ENCODE peak calls at places on chromosomes 3 and 15, in six cellular contexts. Z is HepG2, A is MCF 10A, J is H9, K is WTC11, W is fibroblast of the aortic adventitia. N is an unnamed sample.

GRCh38 chr3:31908391-31909097 is 72.5 kb downstream of the OSBPL10 start:
- DNase-seq in W (no peak), A (peak), K (no peak), J (no peak), Z (peak), N (no peak)

GRCh38 chr15:64574220-64574994 is 114.0 kb downstream of the ZNF609 start:
- DNase-seq in K (no peak), W (peak), A (peak), Z (no peak), J (no peak), N (no peak)

GRCh38 chr3:17014286-17014685 is 129.5 kb downstream of the PLCL2 start:
- DNase-seq in Z (peak), K (no peak), J (no peak), A (no peak), W (no peak), N (no peak)

GRCh38 chr3:145865329-145865904 is 295.6 kb downstream of the PLOD2 start:
- DNase-seq in K (no peak), W (peak), Z (no peak), A (no peak), J (no peak), N (no peak)

GRCh38 chr3:108985844-108986243 is 32.2 kb upstream of the GUCA1C start:
- DNase-seq in J (no peak), Z (no peak), W (no peak), A (peak), K (no peak), N (no peak)

GRCh38 chr3:47794585-47794984 is 8.4 kb upstream of the DHX30 start:
- DNase-seq in K (no peak), J (no peak), W (no peak), Z (peak), A (no peak), N (no peak)

GRCh38 chr3:191051037-191051436 is 148.0 kb upstream of the OSTN start:
- DNase-seq in A (peak), J (no peak), K (no peak), Z (peak), W (peak), N (no peak)

GRCh38 chr3:76063019-76063418 is 277.7 kb upstream of the ZNF717 start:
- DNase-seq in A (peak), Z (no peak), W (peak), K (no peak), J (no peak), N (no peak)

GRCh38 chr3:43013743-43014155 is 34.6 kb downstream of the GASK1A start:
- DNase-seq in J (no peak), Z (no peak), A (no peak), K (no peak), W (no peak), N (no peak)

GRCh38 chr15:76642671-76643070 is 262.5 kb downstream of the SCAPER start:
- DNase-seq in Z (no peak), J (no peak), W (peak), K (no peak), A (no peak), N (no peak)

GRCh38 chr3:128153156-128154011 is at the start of gene EEFSEC:
- DNase-seq in A (peak), K (peak), J (peak), W (peak), Z (peak), N (peak)

GRCh38 chr3:10378742-10379141 is 57.8 kb upstream of the SEC13 start:
- DNase-seq in A (no peak), W (no peak), K (no peak), Z (no peak), J (no peak), N (no peak)

GRCh38 chr3:56775931-56776461 is 25.8 kb downstream of the ARHGEF3 start:
- DNase-seq in A (no peak), J (no peak), Z (no peak), W (no peak), K (no peak), N (no peak)

GRCh38 chr15:72183781-72184164 is 13.8 kb downstream of the GRAMD2A start:
- DNase-seq in K (no peak), J (no peak), W (no peak), Z (no peak), A (no peak), N (no peak)

GRCh38 chr3:12451481-12451880 is 32.8 kb upstream of the TSEN2 start:
- DNase-seq in K (no peak), Z (no peak), J (no peak), A (no peak), W (no peak), N (no peak)

GRCh38 chr15:92059036-92059970 is 205.8 kb downstream of the SLCO3A1 start:
- DNase-seq in W (no peak), Z (no peak), J (no peak), K (no peak), A (no peak), N (peak)

GRCh38 chr3:44342191-44342790 is 3.7 kb downstream of the TCAIM start:
- DNase-seq in Z (no peak), J (no peak), A (peak), K (no peak), W (peak), N (no peak)

GRCh38 chr15:90402806-90403205 is 14.8 kb downstream of the IQGAP1 start:
- DNase-seq in W (no peak), A (peak), Z (no peak), J (no peak), K (no peak), N (no peak)

GRCh38 chr3:195895900-195896360 is 12.4 kb downstream of the TNK2 start:
- DNase-seq in Z (no peak), K (peak), W (no peak), A (peak), J (no peak), N (peak)

GRCh38 chr3:173945081-173945652 is 547.6 kb downstream of the NLGN1 start:
- DNase-seq in Z (no peak), A (no peak), W (no peak), K (no peak), J (no peak), N (no peak)

GRCh38 chr3:59482001-59482400 is 432.2 kb upstream of the CFAP20DC start:
- DNase-seq in Z (no peak), W (peak), K (no peak), A (no peak), J (no peak), N (no peak)

GRCh38 chr3:26652157-26652556 is 29.6 kb downstream of the LRRC3B start:
- DNase-seq in A (no peak), W (no peak), J (no peak), K (no peak), Z (no peak), N (no peak)

GRCh38 chr15:28989239-28989830 is 103.6 kb downstream of the APBA2 start:
- DNase-seq in A (no peak), W (no peak), K (peak), Z (no peak), J (peak), N (peak)

GRCh38 chr3:38379201-38379770 is 32.7 kb downstream of the XYLB start:
- DNase-seq in A (no peak), K (no peak), J (no peak), W (no peak), Z (no peak), N (no peak)

GRCh38 chr3:172538368-172539264 is 15.4 kb upstream of the TNFSF10 start:
- DNase-seq in W (no peak), A (no peak), Z (no peak), J (no peak), K (no peak), N (no peak)

GRCh38 chr15:100663550-100664335 is 61.4 kb downstream of the ASB7 start:
- DNase-seq in W (peak), A (no peak), Z (no peak), J (no peak), K (no peak), N (no peak)

GRCh38 chr3:128480717-128481437 is 12.1 kb downstream of the GATA2 start:
- DNase-seq in A (no peak), Z (no peak), J (no peak), K (no peak), W (no peak), N (no peak)

GRCh38 chr3:169002689-169003088 is 660.8 kb downstream of the MECOM start:
- DNase-seq in K (no peak), Z (no peak), J (no peak), W (no peak), A (no peak), N (no peak)

GRCh38 chr3:65401359-65401810 is 637.3 kb downstream of the MAGI1 start:
- DNase-seq in Z (no peak), A (no peak), J (peak), W (no peak), K (peak), N (no peak)

GRCh38 chr3:15490158-15490557 is 31.3 kb downstream of the COLQ start:
- DNase-seq in A (no peak), K (no peak), W (no peak), Z (no peak), J (no peak), N (no peak)

GRCh38 chr3:50267280-50267913 is 1.6 kb upstream of the SEMA3B start:
- DNase-seq in J (no peak), W (no peak), A (no peak), K (peak), Z (no peak), N (no peak)

GRCh38 chr15:56866798-56867197 is 51.6 kb upstream of the TCF12 start:
- DNase-seq in J (no peak), Z (peak), W (no peak), A (no peak), K (no peak), N (no peak)

GRCh38 chr15:68682330-68682729 is 103.5 kb downstream of the CORO2B start:
- DNase-seq in Z (no peak), A (no peak), K (no peak), W (no peak), J (no peak), N (no peak)

GRCh38 chr3:85554153-85554552 is 595.4 kb downstream of the CADM2 start:
- DNase-seq in Z (no peak), W (no peak), A (no peak), J (peak), K (peak), N (no peak)

GRCh38 chr3:134445631-134446030 is 40.2 kb downstream of the ANAPC13 start:
- DNase-seq in W (peak), A (peak), Z (no peak), J (no peak), K (no peak), N (no peak)

GRCh38 chr3:65126527-65127440 is 439.0 kb upstream of the ADAMTS9 start:
- DNase-seq in K (no peak), Z (no peak), A (peak), J (no peak), W (peak), N (no peak)

GRCh38 chr15:100050877-100051786 is 290.6 kb downstream of the ADAMTS17 start:
- DNase-seq in W (no peak), A (no peak), Z (no peak), J (no peak), K (no peak), N (no peak)

GRCh38 chr3:13686332-13686731 is 137.4 kb downstream of the FBLN2 start:
- DNase-seq in K (no peak), Z (no peak), A (no peak), W (no peak), J (no peak), N (no peak)
- TF ChIP-seq CTCF in K (no peak), Z (no peak), A (no peak), W (no peak), J (peak), N (no peak)

DNA sequence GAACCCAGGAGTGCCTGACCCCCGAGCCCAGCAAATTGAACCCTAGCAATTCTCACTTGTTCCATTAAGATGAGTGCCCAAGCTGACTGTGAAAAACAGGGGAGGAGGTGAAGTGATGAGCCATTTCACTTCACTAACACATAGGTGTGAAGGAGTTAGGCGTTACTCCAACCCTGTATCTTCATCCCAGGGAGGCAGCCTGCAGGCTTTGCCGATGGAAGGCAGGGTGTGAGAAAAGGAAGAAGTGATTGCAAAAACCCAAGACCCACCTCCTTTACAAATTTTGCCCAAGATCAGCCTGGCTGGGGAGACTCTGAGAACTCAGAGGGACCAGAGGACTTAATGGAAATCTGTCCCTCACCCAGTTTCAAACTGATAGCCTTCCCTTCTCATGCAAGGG is 129.7 kb upstream of the WNT5A start:
- DNase-seq in W (no peak), A (no peak), J (no peak), Z (no peak), K (no peak), N (no peak)
- TF ChIP-seq CTCF in W (no peak), A (no peak), J (no peak), Z (no peak), K (no peak), N (no peak)

GRCh38 chr15:79450648-79451047 is 18.5 kb downstream of the MINAR1 start:
- DNase-seq in W (no peak), K (no peak), Z (peak), J (no peak), A (peak), N (no peak)
- TF ChIP-seq CTCF in W (no peak), K (no peak), Z (peak), J (peak), A (no peak), N (peak)

GRCh38 chr3:186523434-186523833 is 20.7 kb downstream of the CRYGS start:
- DNase-seq in J (no peak), W (no peak), Z (peak), K (no peak), A (no peak), N (no peak)

GRCh38 chr3:186525369-186526255 is 18.6 kb downstream of the CRYGS start:
- DNase-seq in J (no peak), A (no peak), K (no peak), W (no peak), Z (peak), N (no peak)

GRCh38 chr3:186526256-186526606 is 17.9 kb downstream of the CRYGS start:
- DNase-seq in Z (no peak), K (no peak), J (no peak), W (no peak), A (no peak), N (no peak)

GRCh38 chr3:186523022-186523421 is 21.2 kb downstream of the CRYGS start:
- DNase-seq in J (no peak), K (no peak), Z (no peak), W (no peak), A (no peak), N (no peak)

GRCh38 chr3:186524616-186525015 is 19.6 kb downstream of the CRYGS start:
- DNase-seq in K (no peak), Z (no peak), J (no peak), A (no peak), W (no peak), N (no peak)
- TF ChIP-seq CTCF in K (no peak), Z (no peak), J (no peak), A (no peak), W (no peak), N (no peak)

DNA sequence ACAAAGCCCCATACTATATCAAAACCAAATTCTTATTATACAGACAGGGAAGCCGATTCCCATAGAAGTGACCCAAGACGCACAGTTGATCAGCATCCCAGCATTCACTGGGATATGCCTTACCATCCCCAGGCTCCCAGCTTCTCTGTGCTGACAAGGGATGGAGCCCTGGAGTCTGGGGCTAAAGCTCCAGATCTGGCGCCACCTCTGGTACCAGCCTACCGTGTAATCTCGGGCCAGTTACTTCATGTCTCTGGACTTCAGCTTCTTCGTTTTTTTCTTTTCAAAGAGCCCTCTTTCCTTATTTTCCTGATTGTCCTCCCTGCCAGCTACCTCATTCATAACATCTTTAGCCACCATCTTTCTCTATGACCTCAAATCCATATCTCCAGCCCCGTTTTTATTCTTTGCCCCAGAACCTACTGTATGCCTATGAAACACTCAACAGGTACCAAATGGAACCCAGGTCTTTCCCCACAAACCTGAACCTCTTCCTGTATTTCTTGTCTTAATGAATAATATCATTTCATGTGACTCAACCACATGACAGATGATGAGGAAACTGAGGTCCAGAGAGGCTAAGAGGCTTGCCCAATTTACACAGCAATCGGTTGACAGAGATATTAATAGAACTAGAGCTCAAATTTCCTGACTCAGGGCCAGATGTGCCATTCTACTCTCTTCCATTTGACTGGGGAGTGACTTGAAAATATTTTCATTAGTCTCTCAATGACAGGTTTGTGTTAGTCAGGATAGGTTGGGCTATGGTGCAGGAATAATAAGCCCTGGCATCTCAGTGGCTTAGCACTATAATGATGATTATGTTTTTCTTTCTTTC is 85.4 kb upstream of the TLE3 start:
- DNase-seq in A (peak), J (peak), K (peak), Z (no peak), W (no peak), N (no peak)
- TF ChIP-seq CTCF in A (no peak), J (peak), K (no peak), Z (peak), W (no peak), N (peak)

GRCh38 chr15:98873441-98874218 is 134.0 kb downstream of the PGPEP1L start:
- DNase-seq in A (peak), Z (no peak), K (no peak), J (no peak), W (peak), N (peak)
- TF ChIP-seq CTCF in A (no peak), Z (no peak), K (no peak), J (no peak), W (no peak), N (peak)

N was measured in BE2C.